ENCODE peak calls at places on chromosomes 6 and 20, in six cellular contexts. Y is iPS DF 6.9, C is BE2C, T is colonic mucosa, O is GM18507, E is bronchial epithelial cell. Z is an unnamed sample.

GRCh38 chr6:52063584-52064400 is 23.6 kb downstream of the PKHD1 start:
- DNase-seq in Y (peak), C (peak), T (peak), O (peak), E (peak), Z (peak)

GRCh38 chr6:44161997-44162338 is 3.3 kb downstream of the CAPN11 start:
- DNase-seq in Y (no peak), C (peak), T (no peak), O (no peak), E (peak), Z (no peak)

GRCh38 chr6:144878577-144878976 is 593.4 kb downstream of the UTRN start:
- DNase-seq in Y (no peak), C (peak), T (no peak), O (no peak), E (no peak), Z (no peak)

GRCh38 chr6:36025932-36026327 is 1.5 kb upstream of the SLC26A8 start:
- DNase-seq in Y (no peak), C (no peak), T (no peak), O (no peak), E (peak), Z (no peak)

GRCh38 chr6:102114402-102114801 is 720.9 kb downstream of the GRIK2 start:
- DNase-seq in Y (peak), C (peak), T (no peak), O (no peak), E (peak), Z (no peak)

GRCh38 chr6:131946404-131946991 is 4.7 kb downstream of the CCN2 start:
- DNase-seq in Y (no peak), C (no peak), T (no peak), O (no peak), E (no peak), Z (peak)

GRCh38 chr6:18350728-18351127 is 36.4 kb upstream of the RNF144B start:
- DNase-seq in Y (no peak), C (no peak), T (no peak), O (no peak), E (peak), Z (no peak)

GRCh38 chr6:25789475-25789874 is 34.9 kb downstream of the SLC17A4 start:
- DNase-seq in Y (no peak), C (no peak), T (no peak), O (no peak), E (no peak), Z (no peak)

GRCh38 chr6:150485559-150486517 is 113.8 kb upstream of the PLEKHG1 start:
- DNase-seq in Y (no peak), C (no peak), T (no peak), O (no peak), E (no peak), Z (no peak)

GRCh38 chr6:113662049-113662655 is 195.0 kb upstream of the MARCKS start:
- DNase-seq in Y (no peak), C (no peak), T (no peak), O (no peak), E (no peak), Z (no peak)

GRCh38 chr20:59318803-59319202 is 18.4 kb downstream of the EDN3 start:
- DNase-seq in Y (no peak), C (no peak), T (no peak), O (no peak), E (no peak), Z (no peak)

GRCh38 chr6:77474286-77474956 is 11.1 kb upstream of the HTR1B start:
- DNase-seq in Y (no peak), C (no peak), T (no peak), O (no peak), E (no peak), Z (no peak)

GRCh38 chr20:46672543-46673148 is 16.6 kb downstream of the TP53RK start:
- DNase-seq in Y (no peak), C (no peak), T (no peak), O (no peak), E (no peak), Z (no peak)

GRCh38 chr6:15628499-15629131 is 34.2 kb downstream of the DTNBP1 start:
- DNase-seq in Y (no peak), C (no peak), T (no peak), O (no peak), E (peak), Z (peak)